ENCODE peak calls at places on chromosomes 6 and 20, in eight cellular contexts. B is HCT116; Z is CD8-positive, alpha-beta T cell; A is fibroblast of mammary gland; P is choroid plexus epithelial cell; N is AG04450; T is NB4; D is cardiac muscle cell. K is an unnamed sample.

GRCh38 chr6:38567436-38567835 is 72.3 kb downstream of the BTBD9 start:
- DNase-seq in A (peak), B (peak), N (peak), D (peak), P (peak), T (no peak), Z (no peak), K (no peak)

GRCh38 chr6:128238248-128238647 is 282.2 kb downstream of the PTPRK start:
- DNase-seq in B (no peak), Z (no peak), N (no peak), D (no peak), P (no peak), T (no peak), A (no peak), K (no peak)

GRCh38 chr6:124780621-124781020 is 181.6 kb upstream of the RNF217 start:
- DNase-seq in A (peak), B (no peak), D (no peak), P (no peak), T (no peak), N (no peak), Z (no peak), K (no peak)

GRCh38 chr6:137111296-137112066 is 62.0 kb downstream of the IL22RA2 start:
- DNase-seq in B (no peak), N (no peak), P (peak), D (no peak), A (peak), Z (no peak), T (no peak), K (no peak)

GRCh38 chr6:42846505-42846904 is 32.9 kb upstream of the RPL7L1 start:
- DNase-seq in T (peak), P (no peak), Z (no peak), N (no peak), D (no peak), B (no peak), A (no peak), K (no peak)

GRCh38 chr6:131825946-131826345 is 18.1 kb downstream of the ENPP1 start:
- DNase-seq in Z (no peak), D (no peak), P (peak), T (no peak), N (no peak), B (no peak), A (no peak), K (no peak)

GRCh38 chr6:156383059-156383458 is 394.1 kb upstream of the ARID1B start:
- DNase-seq in T (no peak), Z (no peak), B (no peak), N (no peak), A (no peak), P (no peak), D (no peak), K (no peak)

GRCh38 chr20:50320910-50321796 is 130.5 kb downstream of the CEBPB start:
- DNase-seq in A (peak), D (peak), P (peak), N (peak), Z (no peak), B (peak), T (peak), K (peak)

GRCh38 chr6:156686429-156686939 is 90.7 kb upstream of the ARID1B start:
- DNase-seq in Z (no peak), P (peak), D (peak), N (no peak), T (peak), B (no peak), A (peak), K (peak)

GRCh38 chr6:74785236-74785635 is 420.6 kb downstream of the COL12A1 start:
- DNase-seq in P (peak), A (peak), D (peak), Z (no peak), B (no peak), N (no peak), T (no peak), K (no peak)

GRCh38 chr20:58131581-58132142 is 96.8 kb downstream of the ANKRD60 start:
- DNase-seq in B (peak), N (no peak), A (peak), T (no peak), Z (no peak), D (peak), P (peak), K (no peak)

GRCh38 chr6:167569879-167570278 is 245.0 kb downstream of the TTLL2 start:
- DNase-seq in A (no peak), P (no peak), T (no peak), D (no peak), Z (no peak), N (no peak), B (no peak), K (no peak)

GRCh38 chr6:98641929-98642328 is 192.4 kb upstream of the POU3F2 start:
- DNase-seq in B (no peak), D (no peak), Z (no peak), P (no peak), N (no peak), T (no peak), A (no peak), K (no peak)

GRCh38 chr6:111769365-111770127 is 103.7 kb downstream of the FYN start:
- DNase-seq in B (no peak), D (no peak), T (no peak), Z (no peak), P (peak), N (no peak), A (no peak), K (no peak)

GRCh38 chr6:126182650-126183311 is 157.1 kb upstream of the CENPW start:
- DNase-seq in D (peak), B (peak), T (no peak), A (peak), Z (no peak), N (no peak), P (peak), K (no peak)
- TF ChIP-seq CTCF in D (no peak), B (peak), T (no peak), A (no peak), Z (no peak), N (no peak), P (peak), K (no peak)

GRCh38 chr20:17966432-17967312 is 1.9 kb downstream of the SNX5 start:
- DNase-seq in Z (no peak), B (no peak), N (no peak), T (peak), A (peak), P (peak), D (peak), K (no peak)
- H3K4me3 ChIP-seq in Z (peak), B (peak), N (peak), T (peak), A (peak), P (peak), D (peak), K (peak)

DNA sequence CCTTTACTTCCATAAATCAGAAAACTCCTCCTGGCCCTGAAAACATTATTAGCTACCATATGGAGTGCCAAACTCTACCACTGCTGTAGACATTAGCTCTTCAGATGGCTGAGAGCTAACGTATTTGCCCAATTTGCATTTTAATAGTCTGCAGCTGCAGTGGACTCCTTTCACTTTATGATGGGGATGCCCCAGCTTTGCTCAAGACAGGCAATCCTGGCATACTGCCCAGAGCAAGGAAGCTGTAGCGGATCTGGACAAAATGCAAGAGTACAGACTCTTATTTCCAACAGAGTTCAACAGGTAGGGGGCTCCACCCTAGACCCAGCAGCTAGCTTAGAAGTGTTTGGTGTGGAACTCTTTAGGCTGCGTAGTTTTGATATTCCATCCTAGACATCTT is 246.7 kb downstream of the FOXC1 start:
- DNase-seq in N (no peak), D (peak), A (peak), B (no peak), P (peak), T (no peak), Z (no peak), K (no peak)
- TF ChIP-seq CTCF in N (no peak), D (no peak), A (no peak), B (no peak), P (peak), T (no peak), Z (no peak), K (no peak)

DNA sequence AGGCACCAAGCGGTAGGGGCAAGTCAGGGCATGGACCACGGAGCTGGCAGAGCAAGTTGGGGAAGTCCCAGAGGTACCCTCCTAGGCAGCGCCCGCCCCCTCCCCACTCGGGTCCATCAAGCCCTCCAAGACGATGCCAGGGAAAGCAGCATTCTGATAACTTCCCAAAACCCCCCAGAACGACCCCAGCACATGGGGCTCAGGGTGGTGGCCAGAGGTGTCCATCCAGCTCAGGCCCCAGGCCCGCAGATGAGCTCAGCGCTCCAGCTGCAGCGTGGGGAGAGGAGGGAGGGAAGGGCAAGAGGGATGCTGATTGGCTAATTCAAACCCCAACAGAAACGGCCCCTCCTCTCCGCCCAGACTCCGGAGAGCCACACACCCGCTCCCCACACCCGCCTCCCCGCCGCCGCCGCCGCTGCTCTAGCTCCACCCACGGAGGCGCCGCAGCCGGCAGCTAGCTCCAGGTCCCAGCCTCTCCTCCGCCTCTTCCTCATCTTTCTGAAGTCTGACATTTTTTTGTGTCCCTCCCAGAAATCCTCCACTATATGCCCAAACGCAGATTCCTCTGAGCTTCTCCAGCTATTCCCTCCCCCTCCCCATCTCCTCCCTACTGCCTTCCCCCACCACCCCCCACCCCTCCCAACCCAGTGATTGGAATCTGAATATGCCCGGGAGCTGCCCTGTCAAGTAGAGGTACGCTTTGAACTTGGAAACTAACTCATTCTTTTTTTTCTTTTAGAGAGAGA is 40.3 kb upstream of the TLDC2 start:
- DNase-seq in Z (peak), N (peak), A (peak), D (peak), B (peak), P (peak), T (peak), K (peak)
- H3K4me3 ChIP-seq in Z (peak), N (no peak), A (no peak), D (no peak), B (peak), P (peak), T (peak), K (no peak)